ENCODE peak calls at places on chromosomes 5 and 9, in nine cellular contexts. One of them, this sample, is unnamed.
A peak's percentile ranks its signal among the peaks of the same experiment; 100 is the strongest.

GRCh38 chr5:9716838-9717281 is 86.7 kb upstream of the TAS2R1 start:
- DNase-seq in GM10248: no peak
- DNase-seq in cardiac muscle cell: peak; percentile 33
- DNase-seq in AG10803: peak; percentile 71
- DNase-seq in foreskin fibroblast: peak; percentile 92
- DNase-seq in CD4-positive, alpha-beta T cell: no peak
- DNase-seq in PC-9: peak; percentile 40
- DNase-seq in fibroblast of pulmonary artery: peak; percentile 43
- DNase-seq in hepatocyte: no peak
- DNase-seq in this sample: peak; percentile 53

GRCh38 chr9:36328798-36329411 is 70.7 kb upstream of the GNE start:
- DNase-seq in PC-9: peak; percentile 65
- DNase-seq in cardiac muscle cell: peak; percentile 84
- DNase-seq in CD4-positive, alpha-beta T cell: peak; percentile 26
- DNase-seq in GM10248: peak; percentile 69
- DNase-seq in fibroblast of pulmonary artery: peak; percentile 88
- DNase-seq in hepatocyte: peak; percentile 80
- DNase-seq in AG10803: peak; percentile 74
- DNase-seq in foreskin fibroblast: peak; percentile 83
- DNase-seq in this sample: peak; percentile 84

GRCh38 chr5:159641371-159642039 is 274.8 kb upstream of the ADRA1B start:
- DNase-seq in PC-9: no peak
- DNase-seq in fibroblast of pulmonary artery: no peak
- DNase-seq in GM10248: no peak
- DNase-seq in cardiac muscle cell: no peak
- DNase-seq in CD4-positive, alpha-beta T cell: no peak
- DNase-seq in foreskin fibroblast: no peak
- DNase-seq in AG10803: no peak
- DNase-seq in hepatocyte: no peak
- DNase-seq in this sample: no peak

GRCh38 chr9:134454386-134454978 is 128.2 kb downstream of the RXRA start:
- DNase-seq in foreskin fibroblast: no peak
- DNase-seq in GM10248: no peak
- DNase-seq in AG10803: no peak
- DNase-seq in cardiac muscle cell: no peak
- DNase-seq in fibroblast of pulmonary artery: no peak
- DNase-seq in PC-9: no peak
- DNase-seq in CD4-positive, alpha-beta T cell: no peak
- DNase-seq in hepatocyte: no peak
- DNase-seq in this sample: peak; percentile 64

GRCh38 chr5:156295434-156295833 is 31.5 kb upstream of the SGCD start:
- DNase-seq in hepatocyte: no peak
- DNase-seq in foreskin fibroblast: no peak
- DNase-seq in PC-9: no peak
- DNase-seq in CD4-positive, alpha-beta T cell: no peak
- DNase-seq in fibroblast of pulmonary artery: no peak
- DNase-seq in GM10248: no peak
- DNase-seq in cardiac muscle cell: no peak
- DNase-seq in AG10803: no peak
- DNase-seq in this sample: no peak

GRCh38 chr5:35898952-35899351 is 39.5 kb downstream of the CAPSL start:
- DNase-seq in PC-9: no peak
- DNase-seq in fibroblast of pulmonary artery: no peak
- DNase-seq in CD4-positive, alpha-beta T cell: no peak
- DNase-seq in foreskin fibroblast: no peak
- DNase-seq in GM10248: no peak
- DNase-seq in hepatocyte: no peak
- DNase-seq in cardiac muscle cell: no peak
- DNase-seq in AG10803: no peak
- DNase-seq in this sample: no peak

GRCh38 chr9:124008855-124009834 is 2.4 kb upstream of the LHX2 start:
- DNase-seq in foreskin fibroblast: no peak
- DNase-seq in cardiac muscle cell: no peak
- DNase-seq in fibroblast of pulmonary artery: no peak
- DNase-seq in hepatocyte: no peak
- DNase-seq in CD4-positive, alpha-beta T cell: no peak
- DNase-seq in PC-9: no peak
- DNase-seq in AG10803: no peak
- DNase-seq in GM10248: no peak
- DNase-seq in this sample: no peak

GRCh38 chr9:89484475-89485404 is 13.2 kb downstream of the SEMA4D start:
- DNase-seq in AG10803: no peak
- DNase-seq in fibroblast of pulmonary artery: no peak
- DNase-seq in CD4-positive, alpha-beta T cell: no peak
- DNase-seq in GM10248: peak; percentile 52
- DNase-seq in cardiac muscle cell: no peak
- DNase-seq in hepatocyte: no peak
- DNase-seq in PC-9: no peak
- DNase-seq in foreskin fibroblast: no peak
- DNase-seq in this sample: no peak

GRCh38 chr5:73170522-73170921 is 2.5 kb upstream of the TMEM174 start:
- DNase-seq in CD4-positive, alpha-beta T cell: no peak
- DNase-seq in AG10803: no peak
- DNase-seq in foreskin fibroblast: peak; percentile 57
- DNase-seq in fibroblast of pulmonary artery: peak; percentile 58
- DNase-seq in GM10248: no peak
- DNase-seq in hepatocyte: no peak
- DNase-seq in PC-9: no peak
- DNase-seq in cardiac muscle cell: peak; percentile 62
- DNase-seq in this sample: peak; percentile 53
- TF ChIP-seq CTCF in CD4-positive, alpha-beta T cell: no peak
- TF ChIP-seq CTCF in AG10803: peak; percentile 46
- TF ChIP-seq CTCF in foreskin fibroblast: peak; percentile 54
- TF ChIP-seq CTCF in fibroblast of pulmonary artery: peak; percentile 93
- TF ChIP-seq CTCF in GM10248: peak; percentile 2
- TF ChIP-seq CTCF in hepatocyte: peak; percentile 29
- TF ChIP-seq CTCF in PC-9: peak; percentile 51
- TF ChIP-seq CTCF in cardiac muscle cell: peak; percentile 92
- TF ChIP-seq CTCF in this sample: peak; percentile 93

GRCh38 chr5:91111473-91112238 is 271.5 kb downstream of the ARRDC3 start:
- DNase-seq in AG10803: peak; percentile 51
- DNase-seq in PC-9: no peak
- DNase-seq in fibroblast of pulmonary artery: no peak
- DNase-seq in foreskin fibroblast: no peak
- DNase-seq in GM10248: no peak
- DNase-seq in hepatocyte: no peak
- DNase-seq in CD4-positive, alpha-beta T cell: no peak
- DNase-seq in cardiac muscle cell: no peak
- DNase-seq in this sample: no peak

GRCh38 chr5:91104062-91104448 is 279.1 kb downstream of the ARRDC3 start:
- DNase-seq in fibroblast of pulmonary artery: no peak
- DNase-seq in cardiac muscle cell: no peak
- DNase-seq in AG10803: no peak
- DNase-seq in hepatocyte: no peak
- DNase-seq in GM10248: no peak
- DNase-seq in CD4-positive, alpha-beta T cell: no peak
- DNase-seq in foreskin fibroblast: no peak
- DNase-seq in PC-9: no peak
- DNase-seq in this sample: no peak

GRCh38 chr5:91110709-91111108 is 272.4 kb downstream of the ARRDC3 start:
- DNase-seq in fibroblast of pulmonary artery: peak; percentile 16
- DNase-seq in hepatocyte: no peak
- DNase-seq in PC-9: no peak
- DNase-seq in cardiac muscle cell: no peak
- DNase-seq in GM10248: no peak
- DNase-seq in foreskin fibroblast: peak; percentile 84
- DNase-seq in AG10803: peak; percentile 95
- DNase-seq in CD4-positive, alpha-beta T cell: no peak
- DNase-seq in this sample: peak; percentile 37

GRCh38 chr5:91114658-91115057 is 268.5 kb downstream of the ARRDC3 start:
- DNase-seq in hepatocyte: no peak
- DNase-seq in PC-9: no peak
- DNase-seq in CD4-positive, alpha-beta T cell: no peak
- DNase-seq in AG10803: no peak
- DNase-seq in fibroblast of pulmonary artery: peak; percentile 41
- DNase-seq in cardiac muscle cell: peak; percentile 21
- DNase-seq in GM10248: no peak
- DNase-seq in foreskin fibroblast: no peak
- DNase-seq in this sample: peak; percentile 43

GRCh38 chr5:91109634-91110033 is 273.5 kb downstream of the ARRDC3 start:
- DNase-seq in AG10803: peak; percentile 44
- DNase-seq in CD4-positive, alpha-beta T cell: no peak
- DNase-seq in hepatocyte: no peak
- DNase-seq in GM10248: no peak
- DNase-seq in fibroblast of pulmonary artery: peak; percentile 44
- DNase-seq in foreskin fibroblast: peak; percentile 67
- DNase-seq in PC-9: no peak
- DNase-seq in cardiac muscle cell: peak; percentile 41
- DNase-seq in this sample: peak; percentile 22
- TF ChIP-seq CTCF in AG10803: peak; percentile 24
- TF ChIP-seq CTCF in CD4-positive, alpha-beta T cell: no peak
- TF ChIP-seq CTCF in hepatocyte: peak; percentile 3
- TF ChIP-seq CTCF in GM10248: no peak
- TF ChIP-seq CTCF in fibroblast of pulmonary artery: peak; percentile 31
- TF ChIP-seq CTCF in foreskin fibroblast: peak; percentile 4
- TF ChIP-seq CTCF in PC-9: no peak
- TF ChIP-seq CTCF in cardiac muscle cell: peak; percentile 30
- TF ChIP-seq CTCF in this sample: peak; percentile 29

GRCh38 chr9:137960496-137960895 is 82.9 kb downstream of the CACNA1B start:
- DNase-seq in GM10248: no peak
- DNase-seq in PC-9: no peak
- DNase-seq in fibroblast of pulmonary artery: no peak
- DNase-seq in foreskin fibroblast: no peak
- DNase-seq in hepatocyte: no peak
- DNase-seq in CD4-positive, alpha-beta T cell: no peak
- DNase-seq in cardiac muscle cell: no peak
- DNase-seq in AG10803: no peak
- DNase-seq in this sample: no peak
- TF ChIP-seq CTCF in GM10248: no peak
- TF ChIP-seq CTCF in PC-9: no peak
- TF ChIP-seq CTCF in fibroblast of pulmonary artery: no peak
- TF ChIP-seq CTCF in foreskin fibroblast: no peak
- TF ChIP-seq CTCF in hepatocyte: no peak
- TF ChIP-seq CTCF in CD4-positive, alpha-beta T cell: no peak
- TF ChIP-seq CTCF in cardiac muscle cell: no peak
- TF ChIP-seq CTCF in AG10803: no peak
- TF ChIP-seq CTCF in this sample: no peak

DNA sequence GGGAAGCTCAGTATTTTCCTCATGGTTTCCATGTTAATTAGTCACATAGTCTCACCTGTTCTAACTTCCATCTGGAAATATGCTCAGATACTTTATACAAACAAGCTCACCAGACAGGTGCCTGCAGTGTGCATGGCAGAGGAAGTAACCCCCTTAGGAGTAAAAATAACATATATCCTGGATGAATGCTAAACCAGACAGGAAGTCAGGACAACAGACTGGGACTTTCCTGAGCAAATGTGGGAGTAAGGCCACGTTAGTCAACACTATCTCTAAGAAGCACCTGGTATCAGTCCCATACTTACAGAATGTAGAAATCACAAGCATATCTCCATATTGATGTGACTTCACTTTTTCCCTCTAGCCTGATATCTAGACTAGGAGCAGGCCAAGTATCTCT is 128.4 kb downstream of the SEC61B start:
- DNase-seq in foreskin fibroblast: no peak
- DNase-seq in AG10803: no peak
- DNase-seq in fibroblast of pulmonary artery: no peak
- DNase-seq in hepatocyte: no peak
- DNase-seq in cardiac muscle cell: no peak
- DNase-seq in PC-9: no peak
- DNase-seq in GM10248: no peak
- DNase-seq in CD4-positive, alpha-beta T cell: no peak
- DNase-seq in this sample: no peak
- TF ChIP-seq CTCF in foreskin fibroblast: no peak
- TF ChIP-seq CTCF in AG10803: no peak
- TF ChIP-seq CTCF in fibroblast of pulmonary artery: no peak
- TF ChIP-seq CTCF in hepatocyte: no peak
- TF ChIP-seq CTCF in cardiac muscle cell: no peak
- TF ChIP-seq CTCF in PC-9: no peak
- TF ChIP-seq CTCF in GM10248: no peak
- TF ChIP-seq CTCF in CD4-positive, alpha-beta T cell: no peak
- TF ChIP-seq CTCF in this sample: no peak

DNA sequence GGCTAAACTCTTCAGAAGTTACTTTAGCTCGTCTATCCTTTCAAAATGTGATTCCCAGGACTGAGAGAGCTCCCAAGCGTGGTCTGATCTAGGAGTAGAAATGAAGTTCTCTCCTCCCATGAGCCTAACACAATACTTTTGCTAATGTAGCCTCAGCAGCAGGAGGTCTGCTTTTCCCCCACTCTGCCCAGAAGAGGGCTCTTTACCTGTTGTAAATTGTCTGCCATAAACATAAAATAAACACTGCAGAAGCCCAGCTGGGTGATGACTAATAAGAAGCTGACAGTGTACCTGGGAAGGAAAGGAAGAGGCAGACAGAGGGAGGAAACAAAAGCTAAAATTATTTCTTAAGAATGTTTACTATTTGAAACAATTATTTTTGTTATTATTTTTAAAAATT is 15.4 kb downstream of the SLC36A3 start:
- DNase-seq in hepatocyte: peak; percentile 64
- DNase-seq in AG10803: no peak
- DNase-seq in cardiac muscle cell: no peak
- DNase-seq in CD4-positive, alpha-beta T cell: no peak
- DNase-seq in PC-9: peak; percentile 79
- DNase-seq in GM10248: peak; percentile 23
- DNase-seq in fibroblast of pulmonary artery: no peak
- DNase-seq in foreskin fibroblast: no peak
- DNase-seq in this sample: no peak
- TF ChIP-seq CTCF in hepatocyte: peak; percentile 36
- TF ChIP-seq CTCF in AG10803: no peak
- TF ChIP-seq CTCF in cardiac muscle cell: no peak
- TF ChIP-seq CTCF in CD4-positive, alpha-beta T cell: no peak
- TF ChIP-seq CTCF in PC-9: peak; percentile 49
- TF ChIP-seq CTCF in GM10248: peak; percentile 35
- TF ChIP-seq CTCF in fibroblast of pulmonary artery: no peak
- TF ChIP-seq CTCF in foreskin fibroblast: no peak
- TF ChIP-seq CTCF in this sample: no peak

GRCh38 chr5:141342773-141343172 is 856 bp upstream of the PCDHGA3 start:
- DNase-seq in PC-9: no peak
- DNase-seq in foreskin fibroblast: no peak
- DNase-seq in GM10248: no peak
- DNase-seq in CD4-positive, alpha-beta T cell: no peak
- DNase-seq in AG10803: no peak
- DNase-seq in cardiac muscle cell: no peak
- DNase-seq in hepatocyte: no peak
- DNase-seq in fibroblast of pulmonary artery: no peak
- DNase-seq in this sample: no peak

GRCh38 chr5:141338538-141339306 is at the start of gene PCDHGA2:
- DNase-seq in hepatocyte: no peak
- DNase-seq in foreskin fibroblast: peak; percentile 79
- DNase-seq in fibroblast of pulmonary artery: peak; percentile 76
- DNase-seq in GM10248: peak; percentile 47
- DNase-seq in cardiac muscle cell: peak; percentile 66
- DNase-seq in CD4-positive, alpha-beta T cell: no peak
- DNase-seq in PC-9: no peak
- DNase-seq in AG10803: peak; percentile 64
- DNase-seq in this sample: peak; percentile 61

GRCh38 chr5:141343953-141344463 is 379 bp downstream of the PCDHGA3 start:
- DNase-seq in hepatocyte: no peak
- DNase-seq in foreskin fibroblast: no peak
- DNase-seq in cardiac muscle cell: no peak
- DNase-seq in AG10803: no peak
- DNase-seq in GM10248: no peak
- DNase-seq in PC-9: no peak
- DNase-seq in fibroblast of pulmonary artery: no peak
- DNase-seq in CD4-positive, alpha-beta T cell: no peak
- DNase-seq in this sample: no peak

GRCh38 chr5:141345327-141345726 is 1.7 kb downstream of the PCDHGA3 start:
- DNase-seq in hepatocyte: no peak
- DNase-seq in CD4-positive, alpha-beta T cell: no peak
- DNase-seq in PC-9: no peak
- DNase-seq in cardiac muscle cell: no peak
- DNase-seq in AG10803: no peak
- DNase-seq in foreskin fibroblast: no peak
- DNase-seq in GM10248: no peak
- DNase-seq in fibroblast of pulmonary artery: no peak
- DNase-seq in this sample: no peak

GRCh38 chr5:141343242-141343952 is at the start of gene PCDHGA3:
- DNase-seq in foreskin fibroblast: peak; percentile 77
- DNase-seq in hepatocyte: no peak
- DNase-seq in fibroblast of pulmonary artery: peak; percentile 74
- DNase-seq in CD4-positive, alpha-beta T cell: no peak
- DNase-seq in PC-9: no peak
- DNase-seq in AG10803: peak; percentile 53
- DNase-seq in GM10248: no peak
- DNase-seq in cardiac muscle cell: peak; percentile 63
- DNase-seq in this sample: peak; percentile 61
- TF ChIP-seq CTCF in foreskin fibroblast: peak; percentile 39
- TF ChIP-seq CTCF in hepatocyte: no peak
- TF ChIP-seq CTCF in fibroblast of pulmonary artery: peak; percentile 49
- TF ChIP-seq CTCF in CD4-positive, alpha-beta T cell: no peak
- TF ChIP-seq CTCF in PC-9: peak; percentile 52
- TF ChIP-seq CTCF in AG10803: peak; percentile 57
- TF ChIP-seq CTCF in GM10248: no peak
- TF ChIP-seq CTCF in cardiac muscle cell: peak; percentile 42
- TF ChIP-seq CTCF in this sample: peak; percentile 55

This sample was measured in fibroblast of villous mesenchyme.